ENCODE peak calls at places on chromosomes 5 and 9, in four cellular contexts. O is C1 segment of cervical spinal cord, F is Right ventricle myocardium superior, W is HAP-1. U is an unnamed sample.

GRCh38 chr9:79689576-79689975 is 117.8 kb downstream of the TLE4 start:
- DNase-seq in W (no peak), O (no peak), F (no peak), U (no peak)

GRCh38 chr9:70529377-70529776 is 114.9 kb upstream of the KLF9 start:
- DNase-seq in F (no peak), W (no peak), O (no peak), U (no peak)

GRCh38 chr9:133783331-133783731 is 45.2 kb upstream of the SARDH start:
- DNase-seq in O (no peak), W (no peak), F (no peak), U (no peak)

GRCh38 chr9:88722753-88723152 is 187.8 kb downstream of the NXNL2 start:
- DNase-seq in O (no peak), W (no peak), F (no peak), U (no peak)

GRCh38 chr9:109355564-109356297 is 34.9 kb upstream of the EPB41L4B start:
- DNase-seq in W (no peak), O (no peak), F (no peak), U (no peak)

GRCh38 chr9:35748239-35748857 is 680 bp downstream of the GBA2 start:
- DNase-seq in W (no peak), F (no peak), O (no peak), U (no peak)

GRCh38 chr5:90803891-90804290 is 245.3 kb downstream of the ADGRV1 start:
- DNase-seq in F (no peak), W (no peak), O (no peak), U (no peak)

GRCh38 chr9:15372385-15373200 is 50.1 kb upstream of the SNAPC3 start:
- DNase-seq in W (no peak), F (no peak), O (no peak), U (no peak)

GRCh38 chr9:103661663-103662062 is 432.4 kb upstream of the SMC2 start:
- DNase-seq in O (no peak), F (no peak), W (no peak), U (no peak)

GRCh38 chr5:74433255-74434123 is 207.0 kb downstream of the ENC1 start:
- DNase-seq in W (no peak), O (no peak), F (no peak), U (peak; percentile 7)

GRCh38 chr5:147963948-147964693 is 57.8 kb upstream of the C5orf46 start:
- DNase-seq in W (no peak), O (peak; percentile 35), F (no peak), U (no peak)

GRCh38 chr5:96067902-96068614 is 106.4 kb upstream of the ELL2 start:
- DNase-seq in W (no peak), F (no peak), O (no peak), U (no peak)

GRCh38 chr5:119400248-119400647 is 44.4 kb downstream of the TNFAIP8 start:
- DNase-seq in O (no peak), F (no peak), W (no peak), U (no peak)

GRCh38 chr9:115882911-115883310 is 270.7 kb upstream of the PAPPA start:
- DNase-seq in F (no peak), O (no peak), W (no peak), U (no peak)

GRCh38 chr5:180040287-180041214 is 31.0 kb downstream of the RNF130 start:
- DNase-seq in W (no peak), O (no peak), F (no peak), U (no peak)

GRCh38 chr9:75067894-75068293 is 20.1 kb downstream of the NMRK1 start:
- DNase-seq in F (no peak), W (no peak), O (no peak), U (no peak)

GRCh38 chr5:91269198-91269597 is 113.9 kb downstream of the ARRDC3 start:
- DNase-seq in O (no peak), W (no peak), F (no peak), U (no peak)